ENCODE peak calls at places on chromosomes 6 and 20, in eight cellular contexts. One of them, this sample, is unnamed.

GRCh38 chr20:57680131-57680716 is 29.6 kb downstream of the PMEPA1 start:
- DNase-seq in T-helper 1 cell: no peak
- DNase-seq in T follicular helper cell: no peak
- DNase-seq in effector memory CD4-positive, alpha-beta T cell: no peak
- DNase-seq in foreskin fibroblast: no peak
- DNase-seq in activated naive CD8-positive, alpha-beta T cell treated with anti-CD3 and anti-CD28 coated beads for 36 hours: no peak
- DNase-seq in WERI-Rb-1: no peak
- DNase-seq in stimulated activated CD4-positive, alpha-beta T cell treated with anti-CD3 and anti-CD28 coated beads, Interleukin-15, amount 100 ng/mL, for 24 hours: no peak
- DNase-seq in this sample: peak; percentile 32

GRCh38 chr6:43608310-43608763 is 20.7 kb downstream of the GTPBP2 start:
- DNase-seq in T follicular helper cell: peak; percentile 34
- DNase-seq in activated naive CD8-positive, alpha-beta T cell treated with anti-CD3 and anti-CD28 coated beads for 36 hours: peak; percentile 29
- DNase-seq in T-helper 1 cell: peak; percentile 19
- DNase-seq in WERI-Rb-1: peak; percentile 83
- DNase-seq in stimulated activated CD4-positive, alpha-beta T cell treated with anti-CD3 and anti-CD28 coated beads, Interleukin-15, amount 100 ng/mL, for 24 hours: peak; percentile 71
- DNase-seq in foreskin fibroblast: peak; percentile 91
- DNase-seq in effector memory CD4-positive, alpha-beta T cell: no peak
- DNase-seq in this sample: peak; percentile 82

GRCh38 chr20:46362931-46363872 is 43.2 kb downstream of the ELMO2 start:
- DNase-seq in foreskin fibroblast: no peak
- DNase-seq in WERI-Rb-1: no peak
- DNase-seq in activated naive CD8-positive, alpha-beta T cell treated with anti-CD3 and anti-CD28 coated beads for 36 hours: no peak
- DNase-seq in T-helper 1 cell: no peak
- DNase-seq in stimulated activated CD4-positive, alpha-beta T cell treated with anti-CD3 and anti-CD28 coated beads, Interleukin-15, amount 100 ng/mL, for 24 hours: no peak
- DNase-seq in effector memory CD4-positive, alpha-beta T cell: no peak
- DNase-seq in T follicular helper cell: no peak
- DNase-seq in this sample: no peak

GRCh38 chr20:3646067-3646440 is 17.1 kb downstream of the GFRA4 start:
- DNase-seq in foreskin fibroblast: peak; percentile 53
- DNase-seq in stimulated activated CD4-positive, alpha-beta T cell treated with anti-CD3 and anti-CD28 coated beads, Interleukin-15, amount 100 ng/mL, for 24 hours: no peak
- DNase-seq in WERI-Rb-1: no peak
- DNase-seq in T-helper 1 cell: no peak
- DNase-seq in effector memory CD4-positive, alpha-beta T cell: no peak
- DNase-seq in activated naive CD8-positive, alpha-beta T cell treated with anti-CD3 and anti-CD28 coated beads for 36 hours: no peak
- DNase-seq in T follicular helper cell: no peak
- DNase-seq in this sample: no peak

GRCh38 chr6:21949211-21949801 is 347.5 kb downstream of the PRL start:
- DNase-seq in stimulated activated CD4-positive, alpha-beta T cell treated with anti-CD3 and anti-CD28 coated beads, Interleukin-15, amount 100 ng/mL, for 24 hours: no peak
- DNase-seq in T follicular helper cell: no peak
- DNase-seq in T-helper 1 cell: no peak
- DNase-seq in effector memory CD4-positive, alpha-beta T cell: no peak
- DNase-seq in activated naive CD8-positive, alpha-beta T cell treated with anti-CD3 and anti-CD28 coated beads for 36 hours: no peak
- DNase-seq in WERI-Rb-1: peak; percentile 83
- DNase-seq in foreskin fibroblast: no peak
- DNase-seq in this sample: no peak

GRCh38 chr6:28104392-28105250 is 19.8 kb upstream of the ZSCAN16 start:
- DNase-seq in stimulated activated CD4-positive, alpha-beta T cell treated with anti-CD3 and anti-CD28 coated beads, Interleukin-15, amount 100 ng/mL, for 24 hours: peak; percentile 89
- DNase-seq in foreskin fibroblast: peak; percentile 92
- DNase-seq in WERI-Rb-1: peak; percentile 95
- DNase-seq in T follicular helper cell: peak; percentile 71
- DNase-seq in effector memory CD4-positive, alpha-beta T cell: peak; percentile 68
- DNase-seq in T-helper 1 cell: peak; percentile 74
- DNase-seq in activated naive CD8-positive, alpha-beta T cell treated with anti-CD3 and anti-CD28 coated beads for 36 hours: peak; percentile 87
- DNase-seq in this sample: peak; percentile 90

GRCh38 chr6:125357515-125358256 is 55.9 kb upstream of the HDDC2 start:
- DNase-seq in activated naive CD8-positive, alpha-beta T cell treated with anti-CD3 and anti-CD28 coated beads for 36 hours: no peak
- DNase-seq in T follicular helper cell: peak; percentile 6
- DNase-seq in foreskin fibroblast: no peak
- DNase-seq in T-helper 1 cell: no peak
- DNase-seq in effector memory CD4-positive, alpha-beta T cell: no peak
- DNase-seq in stimulated activated CD4-positive, alpha-beta T cell treated with anti-CD3 and anti-CD28 coated beads, Interleukin-15, amount 100 ng/mL, for 24 hours: no peak
- DNase-seq in WERI-Rb-1: no peak
- DNase-seq in this sample: no peak

GRCh38 chr6:4360920-4361319 is 225.5 kb upstream of the ECI2 start:
- DNase-seq in foreskin fibroblast: no peak
- DNase-seq in activated naive CD8-positive, alpha-beta T cell treated with anti-CD3 and anti-CD28 coated beads for 36 hours: no peak
- DNase-seq in effector memory CD4-positive, alpha-beta T cell: no peak
- DNase-seq in T follicular helper cell: no peak
- DNase-seq in T-helper 1 cell: no peak
- DNase-seq in WERI-Rb-1: no peak
- DNase-seq in stimulated activated CD4-positive, alpha-beta T cell treated with anti-CD3 and anti-CD28 coated beads, Interleukin-15, amount 100 ng/mL, for 24 hours: no peak
- DNase-seq in this sample: no peak

GRCh38 chr6:35481215-35481614 is 13.0 kb downstream of the RPL10A start:
- DNase-seq in effector memory CD4-positive, alpha-beta T cell: no peak
- DNase-seq in foreskin fibroblast: no peak
- DNase-seq in T-helper 1 cell: no peak
- DNase-seq in T follicular helper cell: no peak
- DNase-seq in activated naive CD8-positive, alpha-beta T cell treated with anti-CD3 and anti-CD28 coated beads for 36 hours: no peak
- DNase-seq in WERI-Rb-1: no peak
- DNase-seq in stimulated activated CD4-positive, alpha-beta T cell treated with anti-CD3 and anti-CD28 coated beads, Interleukin-15, amount 100 ng/mL, for 24 hours: no peak
- DNase-seq in this sample: no peak

GRCh38 chr6:17448165-17448564 is 54.8 kb downstream of the CAP2 start:
- DNase-seq in activated naive CD8-positive, alpha-beta T cell treated with anti-CD3 and anti-CD28 coated beads for 36 hours: no peak
- DNase-seq in effector memory CD4-positive, alpha-beta T cell: no peak
- DNase-seq in T-helper 1 cell: no peak
- DNase-seq in WERI-Rb-1: no peak
- DNase-seq in T follicular helper cell: no peak
- DNase-seq in stimulated activated CD4-positive, alpha-beta T cell treated with anti-CD3 and anti-CD28 coated beads, Interleukin-15, amount 100 ng/mL, for 24 hours: no peak
- DNase-seq in foreskin fibroblast: peak; percentile 49
- DNase-seq in this sample: no peak

GRCh38 chr6:13924949-13925881 is at the start of gene RNF182:
- DNase-seq in activated naive CD8-positive, alpha-beta T cell treated with anti-CD3 and anti-CD28 coated beads for 36 hours: peak; percentile 57
- DNase-seq in effector memory CD4-positive, alpha-beta T cell: no peak
- DNase-seq in foreskin fibroblast: no peak
- DNase-seq in stimulated activated CD4-positive, alpha-beta T cell treated with anti-CD3 and anti-CD28 coated beads, Interleukin-15, amount 100 ng/mL, for 24 hours: peak; percentile 67
- DNase-seq in T follicular helper cell: no peak
- DNase-seq in T-helper 1 cell: peak; percentile 40
- DNase-seq in WERI-Rb-1: no peak
- DNase-seq in this sample: no peak

GRCh38 chr6:152136449-152136825 is 329.0 kb downstream of the ESR1 start:
- DNase-seq in foreskin fibroblast: no peak
- DNase-seq in T-helper 1 cell: no peak
- DNase-seq in activated naive CD8-positive, alpha-beta T cell treated with anti-CD3 and anti-CD28 coated beads for 36 hours: no peak
- DNase-seq in effector memory CD4-positive, alpha-beta T cell: no peak
- DNase-seq in WERI-Rb-1: no peak
- DNase-seq in T follicular helper cell: no peak
- DNase-seq in stimulated activated CD4-positive, alpha-beta T cell treated with anti-CD3 and anti-CD28 coated beads, Interleukin-15, amount 100 ng/mL, for 24 hours: no peak
- DNase-seq in this sample: no peak

GRCh38 chr20:49698477-49698876 is 15.2 kb downstream of the B4GALT5 start:
- DNase-seq in WERI-Rb-1: no peak
- DNase-seq in T follicular helper cell: no peak
- DNase-seq in activated naive CD8-positive, alpha-beta T cell treated with anti-CD3 and anti-CD28 coated beads for 36 hours: no peak
- DNase-seq in effector memory CD4-positive, alpha-beta T cell: no peak
- DNase-seq in foreskin fibroblast: no peak
- DNase-seq in stimulated activated CD4-positive, alpha-beta T cell treated with anti-CD3 and anti-CD28 coated beads, Interleukin-15, amount 100 ng/mL, for 24 hours: no peak
- DNase-seq in T-helper 1 cell: no peak
- DNase-seq in this sample: no peak

GRCh38 chr6:13159295-13159694 is 169.0 kb downstream of the TBC1D7 start:
- DNase-seq in effector memory CD4-positive, alpha-beta T cell: no peak
- DNase-seq in T follicular helper cell: no peak
- DNase-seq in T-helper 1 cell: no peak
- DNase-seq in foreskin fibroblast: peak; percentile 25
- DNase-seq in WERI-Rb-1: no peak
- DNase-seq in stimulated activated CD4-positive, alpha-beta T cell treated with anti-CD3 and anti-CD28 coated beads, Interleukin-15, amount 100 ng/mL, for 24 hours: no peak
- DNase-seq in activated naive CD8-positive, alpha-beta T cell treated with anti-CD3 and anti-CD28 coated beads for 36 hours: no peak
- DNase-seq in this sample: no peak

GRCh38 chr6:83517500-83517899 is 5.2 kb downstream of the PRSS35 start:
- DNase-seq in stimulated activated CD4-positive, alpha-beta T cell treated with anti-CD3 and anti-CD28 coated beads, Interleukin-15, amount 100 ng/mL, for 24 hours: no peak
- DNase-seq in WERI-Rb-1: no peak
- DNase-seq in T follicular helper cell: no peak
- DNase-seq in effector memory CD4-positive, alpha-beta T cell: no peak
- DNase-seq in T-helper 1 cell: no peak
- DNase-seq in activated naive CD8-positive, alpha-beta T cell treated with anti-CD3 and anti-CD28 coated beads for 36 hours: no peak
- DNase-seq in foreskin fibroblast: no peak
- DNase-seq in this sample: no peak

GRCh38 chr6:29624520-29624961 is 8.4 kb downstream of the GABBR1 start:
- DNase-seq in stimulated activated CD4-positive, alpha-beta T cell treated with anti-CD3 and anti-CD28 coated beads, Interleukin-15, amount 100 ng/mL, for 24 hours: no peak
- DNase-seq in effector memory CD4-positive, alpha-beta T cell: no peak
- DNase-seq in foreskin fibroblast: no peak
- DNase-seq in activated naive CD8-positive, alpha-beta T cell treated with anti-CD3 and anti-CD28 coated beads for 36 hours: no peak
- DNase-seq in WERI-Rb-1: no peak
- DNase-seq in T follicular helper cell: no peak
- DNase-seq in T-helper 1 cell: no peak
- DNase-seq in this sample: no peak

GRCh38 chr6:27209167-27209566 is 38.3 kb upstream of the PRSS16 start:
- DNase-seq in T-helper 1 cell: no peak
- DNase-seq in foreskin fibroblast: no peak
- DNase-seq in activated naive CD8-positive, alpha-beta T cell treated with anti-CD3 and anti-CD28 coated beads for 36 hours: no peak
- DNase-seq in stimulated activated CD4-positive, alpha-beta T cell treated with anti-CD3 and anti-CD28 coated beads, Interleukin-15, amount 100 ng/mL, for 24 hours: no peak
- DNase-seq in WERI-Rb-1: no peak
- DNase-seq in T follicular helper cell: no peak
- DNase-seq in effector memory CD4-positive, alpha-beta T cell: no peak
- DNase-seq in this sample: no peak

GRCh38 chr20:38862226-38862625 is 56.7 kb downstream of the PPP1R16B start:
- DNase-seq in T follicular helper cell: no peak
- DNase-seq in activated naive CD8-positive, alpha-beta T cell treated with anti-CD3 and anti-CD28 coated beads for 36 hours: no peak
- DNase-seq in T-helper 1 cell: no peak
- DNase-seq in effector memory CD4-positive, alpha-beta T cell: no peak
- DNase-seq in stimulated activated CD4-positive, alpha-beta T cell treated with anti-CD3 and anti-CD28 coated beads, Interleukin-15, amount 100 ng/mL, for 24 hours: no peak
- DNase-seq in foreskin fibroblast: no peak
- DNase-seq in WERI-Rb-1: no peak
- DNase-seq in this sample: no peak

GRCh38 chr20:24678351-24679106 is 209.1 kb downstream of the SYNDIG1 start:
- DNase-seq in WERI-Rb-1: no peak
- DNase-seq in stimulated activated CD4-positive, alpha-beta T cell treated with anti-CD3 and anti-CD28 coated beads, Interleukin-15, amount 100 ng/mL, for 24 hours: no peak
- DNase-seq in T-helper 1 cell: no peak
- DNase-seq in effector memory CD4-positive, alpha-beta T cell: no peak
- DNase-seq in T follicular helper cell: no peak
- DNase-seq in foreskin fibroblast: no peak
- DNase-seq in activated naive CD8-positive, alpha-beta T cell treated with anti-CD3 and anti-CD28 coated beads for 36 hours: no peak
- DNase-seq in this sample: no peak

GRCh38 chr6:132730560-132730959 is 16.7 kb upstream of the VNN1 start:
- DNase-seq in WERI-Rb-1: no peak
- DNase-seq in T-helper 1 cell: no peak
- DNase-seq in foreskin fibroblast: peak; percentile 64
- DNase-seq in T follicular helper cell: no peak
- DNase-seq in stimulated activated CD4-positive, alpha-beta T cell treated with anti-CD3 and anti-CD28 coated beads, Interleukin-15, amount 100 ng/mL, for 24 hours: no peak
- DNase-seq in activated naive CD8-positive, alpha-beta T cell treated with anti-CD3 and anti-CD28 coated beads for 36 hours: no peak
- DNase-seq in effector memory CD4-positive, alpha-beta T cell: no peak
- DNase-seq in this sample: no peak

GRCh38 chr20:38131588-38132121 is 33.4 kb downstream of the TGM2 start:
- DNase-seq in effector memory CD4-positive, alpha-beta T cell: no peak
- DNase-seq in stimulated activated CD4-positive, alpha-beta T cell treated with anti-CD3 and anti-CD28 coated beads, Interleukin-15, amount 100 ng/mL, for 24 hours: no peak
- DNase-seq in foreskin fibroblast: peak; percentile 35
- DNase-seq in activated naive CD8-positive, alpha-beta T cell treated with anti-CD3 and anti-CD28 coated beads for 36 hours: no peak
- DNase-seq in WERI-Rb-1: no peak
- DNase-seq in T follicular helper cell: no peak
- DNase-seq in T-helper 1 cell: no peak
- DNase-seq in this sample: no peak

This sample was measured in activated CD8-positive, alpha-beta T cell treated with anti-CD3 and anti-CD28 coated beads for 36 hours.